ENCODE peak calls at places on chromosomes 3 and 15, in ten cellular contexts. J is epithelial cell of esophagus, Y is colonic mucosa, Q is prostate gland, X is esophagus squamous epithelium, L is GM06990, E is glutamatergic neuron, D is H9, U is HCT116, G is HepG2. N is an unnamed sample.

GRCh38 chr15:89673162-89673506 is 6.0 kb downstream of the PLIN1 start:
- DNase-seq in J (no peak), Y (no peak), Q (no peak), X (no peak), L (no peak), E (peak), D (peak), U (peak), G (peak), N (peak)

GRCh38 chr15:74399511-74400312 is 32.3 kb upstream of the CYP11A1 start:
- DNase-seq in J (peak), Y (no peak), Q (no peak), X (no peak), L (peak), E (no peak), D (no peak), U (no peak), G (no peak), N (no peak)

GRCh38 chr3:31181661-31182060 is 287.2 kb upstream of the GADL1 start:
- DNase-seq in J (no peak), Y (no peak), Q (no peak), X (no peak), L (no peak), E (no peak), D (no peak), U (no peak), G (no peak), N (no peak)

GRCh38 chr15:92614791-92615785 is 40.5 kb downstream of the FAM174B start:
- DNase-seq in J (no peak), Y (no peak), Q (no peak), X (no peak), L (no peak), E (no peak), D (no peak), U (no peak), G (no peak), N (no peak)

GRCh38 chr15:22936577-22937472 is 43.3 kb downstream of the CYFIP1 start:
- DNase-seq in J (no peak), Y (no peak), Q (no peak), X (no peak), L (peak), E (no peak), D (no peak), U (no peak), G (no peak), N (no peak)

GRCh38 chr3:194522579-194523046 is 35.8 kb upstream of the ATP13A3 start:
- DNase-seq in J (peak), Y (no peak), Q (peak), X (no peak), L (no peak), E (no peak), D (no peak), U (no peak), G (no peak), N (no peak)

GRCh38 chr3:41653575-41654239 is 308.2 kb downstream of the ULK4 start:
- DNase-seq in J (no peak), Y (no peak), Q (no peak), X (no peak), L (no peak), E (no peak), D (no peak), U (no peak), G (no peak), N (no peak)

GRCh38 chr15:80834906-80835305 is 55.7 kb downstream of the CEMIP start:
- DNase-seq in J (no peak), Y (no peak), Q (no peak), X (no peak), L (no peak), E (no peak), D (no peak), U (no peak), G (no peak), N (no peak)

DNA sequence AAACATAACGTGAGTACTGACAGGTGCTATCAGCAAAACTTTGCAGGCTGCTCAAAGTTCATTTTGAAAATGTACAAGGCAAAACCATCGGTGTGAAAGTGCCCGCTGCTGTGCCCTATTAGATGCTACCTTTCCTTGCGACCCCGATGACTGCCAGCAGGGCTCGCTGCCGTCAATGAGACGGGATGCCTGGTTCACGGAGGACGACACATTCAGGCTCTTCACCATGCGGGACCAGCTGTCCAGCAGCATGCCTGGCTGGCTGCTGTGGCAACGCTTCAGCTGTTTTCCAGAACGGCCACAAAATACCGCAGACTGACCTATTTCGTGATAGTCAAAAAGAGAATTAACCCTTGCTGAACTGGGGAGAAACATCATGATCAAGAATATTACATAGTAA is 92.7 kb upstream of the OCA2 start:
- DNase-seq in J (no peak), Y (no peak), Q (peak), X (no peak), L (no peak), E (peak), D (peak), U (no peak), G (no peak), N (peak)
- TF ChIP-seq CTCF in J (no peak), Y (no peak), Q (peak), X (no peak), L (no peak), E (peak), D (peak), U (no peak), G (no peak), N (no peak)

DNA sequence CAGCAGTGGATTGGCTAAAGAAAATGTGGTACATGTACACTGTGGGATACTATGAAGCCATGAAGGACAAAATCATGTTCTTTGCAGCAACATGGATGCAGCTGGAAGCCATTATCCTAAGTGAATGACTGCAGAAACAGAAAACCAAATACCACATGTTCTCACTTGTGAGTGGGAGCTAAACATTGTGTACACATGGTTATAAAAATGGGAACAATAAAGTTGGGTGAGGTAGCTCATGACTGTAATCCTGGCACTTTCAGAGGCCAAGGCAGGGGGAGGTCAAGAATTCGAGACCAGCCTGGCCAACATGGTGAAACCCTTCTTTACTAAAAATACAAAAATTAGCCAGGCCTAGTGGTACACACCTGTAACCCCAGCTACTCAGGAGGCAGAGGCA is 3.6 kb upstream of the OR4F6 start:
- DNase-seq in J (no peak), Y (no peak), Q (no peak), X (no peak), L (no peak), E (no peak), D (no peak), U (no peak), G (no peak), N (no peak)
- TF ChIP-seq CTCF in J (no peak), Y (no peak), Q (no peak), X (no peak), L (no peak), E (no peak), D (no peak), U (no peak), G (no peak), N (no peak)

GRCh38 chr3:21170964-21171363 is 580.0 kb downstream of the ZNF385D start:
- DNase-seq in J (peak), Y (no peak), Q (no peak), X (no peak), L (no peak), E (no peak), D (peak), U (no peak), G (no peak), N (peak)
- TF ChIP-seq CTCF in J (peak), Y (no peak), Q (no peak), X (no peak), L (peak), E (peak), D (peak), U (no peak), G (no peak), N (peak)

GRCh38 chr15:42490246-42490742 is 647 bp downstream of the ZNF106 start:
- DNase-seq in J (peak), Y (no peak), Q (no peak), X (no peak), L (no peak), E (no peak), D (no peak), U (no peak), G (no peak), N (no peak)
- TF ChIP-seq CTCF in J (no peak), Y (no peak), Q (no peak), X (no peak), L (no peak), E (no peak), D (no peak), U (no peak), G (no peak), N (no peak)

DNA sequence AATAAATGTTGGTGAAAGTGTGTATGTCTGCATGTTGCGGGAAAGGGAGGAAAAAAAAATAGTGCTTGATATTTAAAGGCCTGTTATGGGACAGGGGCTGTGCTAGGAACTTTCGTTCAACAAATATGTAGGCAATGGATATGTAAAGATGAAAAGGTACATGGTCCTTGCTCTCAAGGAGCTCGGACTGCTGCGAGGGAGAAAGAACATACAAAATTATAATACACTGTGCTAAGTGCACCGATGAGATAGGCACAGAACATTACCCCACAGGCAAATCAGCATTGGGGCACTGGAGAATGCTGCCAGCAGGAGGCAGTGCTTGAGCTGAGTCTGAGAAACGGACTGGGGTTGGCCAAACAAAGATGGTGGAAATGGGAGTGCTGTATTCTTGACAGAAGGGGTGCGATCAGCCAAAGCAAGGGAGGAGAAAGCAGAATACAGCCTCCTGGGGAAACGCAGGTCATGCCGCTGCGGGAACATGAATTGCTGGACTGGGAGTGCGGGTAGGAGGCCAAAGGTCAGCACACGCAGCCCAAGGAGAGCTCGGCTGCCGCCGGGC is 649 bp downstream of the C15orf40 start:
- DNase-seq in J (peak), Y (peak), Q (peak), X (no peak), L (no peak), E (peak), D (peak), U (peak), G (peak), N (peak)
- TF ChIP-seq CTCF in J (peak), Y (peak), Q (peak), X (peak), L (peak), E (peak), D (peak), U (peak), G (peak), N (peak)

GRCh38 chr3:72996473-72997333 is at the start of gene PPP4R2:
- DNase-seq in J (peak), Y (peak), Q (peak), X (peak), L (peak), E (peak), D (peak), U (peak), G (peak), N (peak)
- TF ChIP-seq CTCF in J (no peak), Y (no peak), Q (peak), X (peak), L (no peak), E (no peak), D (no peak), U (no peak), G (peak), N (no peak)

DNA sequence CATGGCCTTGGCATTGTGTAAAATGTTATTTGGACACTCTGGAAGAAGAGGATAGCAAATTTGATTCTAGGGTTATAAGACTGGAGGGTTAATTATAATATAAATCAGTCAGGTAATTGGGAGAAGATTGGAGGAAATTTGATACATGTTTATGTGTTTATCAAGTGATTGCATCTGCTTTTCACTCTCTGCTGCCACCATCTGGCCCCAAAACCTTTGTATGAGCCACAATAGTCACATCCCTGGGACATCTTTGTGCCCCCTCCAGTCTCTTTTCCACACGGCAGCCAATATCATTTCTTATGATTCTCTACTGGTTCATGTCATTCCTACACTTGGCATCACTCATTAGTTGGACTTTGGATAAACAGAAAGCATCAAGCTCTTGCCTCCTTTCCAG is 602.2 kb upstream of the SUCLG2 start:
- DNase-seq in J (peak), Y (no peak), Q (no peak), X (no peak), L (no peak), E (peak), D (peak), U (no peak), G (no peak), N (peak)
- TF ChIP-seq CTCF in J (no peak), Y (no peak), Q (no peak), X (no peak), L (peak), E (peak), D (peak), U (no peak), G (peak), N (peak)

DNA sequence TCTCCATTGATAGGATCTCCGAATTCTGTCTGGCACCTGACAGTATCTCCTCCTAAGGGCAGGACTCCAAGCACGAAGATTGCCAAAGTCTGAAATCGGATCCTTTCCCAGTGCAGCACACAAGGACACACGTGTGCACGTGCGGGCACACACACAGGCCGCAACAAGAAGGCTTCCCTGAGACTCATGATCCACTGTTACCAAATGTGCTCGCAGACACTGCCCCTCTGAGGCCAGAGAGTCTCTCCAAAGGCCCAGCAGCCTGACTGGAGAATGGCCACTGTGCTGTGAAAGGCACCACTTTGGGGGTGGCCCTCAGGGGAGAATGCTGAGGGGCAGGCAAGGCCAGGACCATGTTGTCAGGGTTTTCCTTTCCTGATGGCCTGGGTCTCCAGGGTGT is 112.0 kb upstream of the ETV5 start:
- DNase-seq in J (peak), Y (no peak), Q (peak), X (no peak), L (no peak), E (no peak), D (peak), U (no peak), G (no peak), N (no peak)
- TF ChIP-seq CTCF in J (peak), Y (no peak), Q (peak), X (no peak), L (no peak), E (no peak), D (peak), U (no peak), G (peak), N (no peak)

N was measured in nephron progenitor cell.